ENCODE peak calls at places on chromosomes 1 and 21, in nine cellular contexts. Z is tibial nerve, O is uterus, R is GM23248, D is cardiac muscle cell, G is heart left ventricle, W is IMR-90, C is esophagus squamous epithelium, L is fibroblast of lung. S is an unnamed sample. For H3K36me3, the result is how much of the 10 kb centered on the place peaks cover.

GRCh38 chr21:42678618-42679295 is 25.3 kb downstream of the PDE9A start:
- DNase-seq in O (no peak), D (no peak), G (no peak), C (no peak), W (no peak), R (no peak), L (no peak), Z (no peak), S (no peak)

GRCh38 chr1:23673086-23673813 is 18.4 kb upstream of the RPL11 start:
- DNase-seq in L (peak), W (peak), D (peak), O (no peak), Z (no peak), C (no peak), R (peak), G (no peak), S (no peak)

GRCh38 chr1:169078163-169078883 is 28.2 kb upstream of the ATP1B1 start:
- DNase-seq in W (no peak), R (no peak), G (no peak), L (no peak), C (no peak), Z (no peak), O (no peak), D (no peak), S (no peak)

GRCh38 chr1:200296091-200296661 is 113.7 kb downstream of the ZNF281 start:
- DNase-seq in D (no peak), W (no peak), R (no peak), Z (no peak), C (no peak), G (no peak), L (no peak), O (no peak), S (no peak)

GRCh38 chr1:206002160-206002559 is 1.0 kb downstream of the RAB7B start:
- DNase-seq in O (no peak), G (no peak), R (peak), Z (no peak), W (no peak), L (no peak), D (no peak), C (no peak), S (no peak)

GRCh38 chr1:8807004-8807403 is 10.4 kb downstream of the RERE start:
- DNase-seq in D (no peak), G (no peak), L (no peak), R (no peak), Z (no peak), C (no peak), O (no peak), W (no peak), S (no peak)

GRCh38 chr1:156666862-156667609 is 10.2 kb downstream of the NES start:
- DNase-seq in W (no peak), L (peak), C (no peak), D (no peak), G (no peak), R (peak), Z (no peak), O (peak), S (no peak)

GRCh38 chr1:180311011-180311730 is 81.1 kb downstream of the LHX4 start:
- DNase-seq in D (no peak), R (peak), O (no peak), G (no peak), C (no peak), L (peak), W (peak), Z (no peak), S (peak)

GRCh38 chr21:43365611-43366426 is 61.1 kb downstream of the SIK1 start:
- DNase-seq in G (no peak), W (no peak), R (no peak), O (no peak), C (no peak), L (no peak), D (no peak), Z (no peak), S (no peak)

GRCh38 chr1:39901486-39902120 is at the start of gene MYCL:
- DNase-seq in C (no peak), D (peak), G (peak), L (peak), W (peak), R (peak), O (peak), Z (peak), S (no peak)

GRCh38 chr1:240352769-240353168 is 259.2 kb downstream of the GREM2 start:
- DNase-seq in R (peak), L (peak), C (no peak), W (peak), G (no peak), D (no peak), Z (no peak), O (peak), S (no peak)

GRCh38 chr21:42179316-42179715 is 39.6 kb upstream of the ABCG1 start:
- DNase-seq in O (no peak), C (no peak), D (no peak), L (no peak), W (no peak), G (no peak), R (no peak), Z (no peak), S (no peak)

GRCh38 chr1:242556276-242556675 is 31.8 kb upstream of the PLD5 start:
- DNase-seq in O (no peak), L (no peak), W (no peak), Z (no peak), R (no peak), D (no peak), G (no peak), C (no peak), S (no peak)

GRCh38 chr1:171188388-171189266 is 3.5 kb downstream of the FMO2 start:
- DNase-seq in C (no peak), Z (no peak), R (peak), W (peak), L (peak), O (peak), G (peak), D (peak), S (peak)

GRCh38 chr1:212683357-212683722 is 16.3 kb downstream of the BATF3 start:
- DNase-seq in R (no peak), C (no peak), L (no peak), G (no peak), Z (no peak), D (no peak), O (no peak), W (no peak), S (no peak)

GRCh38 chr21:35343046-35343816 is 294.1 kb upstream of the RUNX1 start:
- DNase-seq in W (peak), C (no peak), D (no peak), O (no peak), R (no peak), L (peak), G (no peak), Z (no peak), S (no peak)

GRCh38 chr1:167563579-167564246 is 10.2 kb upstream of the CREG1 start:
- DNase-seq in Z (no peak), R (no peak), W (no peak), O (no peak), G (no peak), L (no peak), C (no peak), D (peak), S (no peak)

GRCh38 chr1:19028110-19028509 is 71.6 kb upstream of the IFFO2 start:
- DNase-seq in W (no peak), Z (no peak), R (no peak), D (no peak), L (no peak), O (no peak), G (no peak), C (no peak), S (no peak)

GRCh38 chr1:95301614-95302013 is 67.6 kb downstream of the RWDD3 start:
- DNase-seq in O (no peak), Z (no peak), L (no peak), R (no peak), W (no peak), G (no peak), D (no peak), C (no peak), S (no peak)

GRCh38 chr1:201536542-201536941 is 2.4 kb upstream of the NAV1 start:
- DNase-seq in W (peak), Z (peak), D (no peak), L (peak), R (peak), G (no peak), C (no peak), O (peak), S (no peak)

GRCh38 chr21:35072960-35073359 is 23.9 kb upstream of the RUNX1 start:
- DNase-seq in Z (no peak), L (no peak), W (peak), G (peak), D (no peak), C (no peak), R (peak), O (no peak), S (no peak)

GRCh38 chr1:43979528-43980254 is 681 bp downstream of the B4GALT2 start:
- DNase-seq in Z (no peak), D (peak), C (no peak), W (peak), R (peak), O (peak), G (peak), L (peak), S (no peak)

GRCh38 chr1:153192697-153193096 is 10.5 kb upstream of the LELP1 start:
- DNase-seq in O (no peak), L (no peak), G (no peak), R (peak), Z (no peak), D (peak), C (no peak), W (no peak), S (no peak)

GRCh38 chr1:243917177-243917862 is 67.3 kb upstream of the AKT3 start:
- DNase-seq in R (peak), D (peak), O (peak), L (peak), W (peak), Z (no peak), C (no peak), G (peak), S (no peak)

GRCh38 chr1:98049370-98050115 is 128.7 kb upstream of the DPYD start:
- DNase-seq in W (peak), L (peak), G (no peak), Z (no peak), O (no peak), C (no peak), D (peak), R (peak), S (no peak)

GRCh38 chr21:41632748-41633475 is 125.0 kb upstream of the TMPRSS2 start:
- DNase-seq in W (no peak), R (no peak), O (no peak), C (no peak), L (no peak), Z (no peak), D (no peak), G (no peak), S (no peak)

GRCh38 chr21:16651956-16652355 is 860.9 kb upstream of the CXADR start:
- DNase-seq in R (no peak), W (no peak), L (no peak), G (no peak), Z (no peak), C (no peak), O (no peak), D (no peak), S (no peak)

GRCh38 chr21:29233611-29234540 is 64.8 kb upstream of the BACH1 start:
- DNase-seq in R (no peak), G (no peak), L (no peak), D (no peak), Z (no peak), W (no peak), C (no peak), O (no peak), S (no peak)

GRCh38 chr1:44558883-44559282 is 115.4 kb downstream of the TMEM53 start:
- DNase-seq in L (no peak), Z (no peak), C (no peak), O (no peak), R (no peak), D (no peak), G (no peak), W (no peak), S (no peak)

GRCh38 chr1:118926261-118926660 is 61.9 kb downstream of the TBX15 start:
- DNase-seq in L (no peak), G (no peak), C (no peak), D (no peak), R (no peak), W (no peak), O (no peak), Z (no peak), S (no peak)

GRCh38 chr1:241846862-241847539 is 1.0 kb upstream of the EXO1 start:
- DNase-seq in D (no peak), L (no peak), G (no peak), O (no peak), C (no peak), W (no peak), Z (no peak), R (no peak), S (no peak)

GRCh38 chr1:26092422-26092821 is 19.2 kb upstream of the PDIK1L start:
- DNase-seq in G (no peak), D (no peak), Z (no peak), L (no peak), O (no peak), W (no peak), R (no peak), C (no peak), S (no peak)

GRCh38 chr1:61274979-61275378 is 192.6 kb downstream of the NFIA start:
- DNase-seq in R (no peak), Z (no peak), L (no peak), C (no peak), D (no peak), O (no peak), W (no peak), G (no peak), S (no peak)

GRCh38 chr1:61049850-61050540 is 32.4 kb upstream of the NFIA start:
- DNase-seq in R (peak), L (peak), C (peak), W (peak), G (peak), O (peak), D (peak), Z (peak), S (peak)

GRCh38 chr1:157157481-157158190 is 19.4 kb upstream of the ETV3 start:
- DNase-seq in L (peak), G (no peak), D (no peak), W (peak), R (peak), O (no peak), C (no peak), Z (no peak), S (no peak)

DNA sequence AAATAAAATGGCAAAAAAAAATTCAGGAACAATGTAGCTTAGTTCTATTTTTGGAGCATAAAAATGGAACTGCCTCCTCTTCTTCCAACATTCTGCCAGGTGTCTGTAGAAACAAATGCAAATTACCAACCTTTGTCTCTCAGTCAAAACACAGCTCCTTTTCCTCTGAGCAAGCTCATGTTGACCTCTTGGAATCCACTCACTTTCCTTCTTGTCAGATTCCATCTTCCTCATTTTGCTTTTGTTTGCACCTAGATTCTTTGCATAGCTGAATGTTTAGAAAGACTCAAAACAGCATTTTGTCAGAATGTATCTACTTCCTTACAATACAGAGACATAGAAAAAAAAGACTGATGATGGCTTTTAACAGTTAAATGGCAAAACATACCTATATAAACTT is 178.2 kb downstream of the ADGRL2 start:
- DNase-seq in D (no peak), G (no peak), Z (no peak), O (no peak), W (no peak), L (peak), R (no peak), C (no peak), S (no peak)
- H3K36me3 ChIP-seq in D (under half), G (under half), Z (under half), O (under half), W (under half), L (under half), R (under half), C (under half), S (under half)

GRCh38 chr1:114453361-114453784 is 57.6 kb downstream of the TRIM33 start:
- DNase-seq in G (no peak), W (no peak), C (no peak), Z (no peak), L (no peak), R (no peak), O (no peak), D (no peak), S (no peak)

DNA sequence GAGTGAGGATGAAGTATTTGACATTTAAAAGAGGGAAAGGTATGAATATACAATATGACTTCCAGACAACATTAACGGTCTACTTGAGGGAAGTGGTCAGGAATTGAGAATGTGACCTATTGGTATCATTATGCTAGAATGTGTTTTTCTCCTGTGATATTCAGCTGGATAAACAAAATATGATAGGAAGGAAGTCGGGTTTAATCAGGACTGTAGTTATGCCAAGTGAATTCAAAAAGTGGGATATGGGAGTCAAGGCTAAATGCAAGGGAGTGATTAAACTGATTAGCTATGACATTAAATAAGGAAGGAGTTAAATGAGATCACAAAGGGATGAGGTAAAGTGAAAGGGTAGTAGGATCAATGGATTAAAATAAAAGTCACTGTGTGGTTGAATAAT is 62.6 kb downstream of the TRIM33 start:
- DNase-seq in O (no peak), D (no peak), Z (no peak), L (no peak), C (no peak), W (no peak), R (no peak), G (no peak), S (no peak)
- H3K36me3 ChIP-seq in O (under half), D (under half), Z (under half), L (under half), C (under half), W (under half), R (under half), G (under half), S (under half)

DNA sequence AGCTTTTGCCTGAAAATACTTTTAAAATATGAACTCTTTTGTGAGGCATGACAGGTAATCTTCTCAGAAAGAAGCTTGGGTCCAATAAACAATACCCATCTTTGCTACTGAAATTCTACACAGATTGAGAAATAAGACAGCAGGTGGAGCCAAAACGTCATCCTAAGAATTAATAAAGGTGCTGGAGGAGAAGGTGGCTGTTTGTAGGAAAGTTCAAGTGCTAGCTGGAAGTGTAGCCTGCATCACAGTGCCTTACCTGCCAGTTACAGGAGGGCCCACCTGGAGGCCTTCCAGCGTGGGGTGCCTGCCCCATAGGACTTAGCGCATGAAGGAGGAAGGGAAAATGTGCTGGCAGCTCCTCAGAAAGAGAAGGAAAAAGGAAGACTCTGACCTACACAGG is 93.7 kb downstream of the TTC3 start:
- DNase-seq in R (no peak), W (no peak), Z (no peak), O (no peak), G (no peak), D (peak), L (no peak), C (no peak), S (no peak)
- H3K36me3 ChIP-seq in R (half or more), W (under half), Z (under half), O (under half), G (half or more), D (half or more), L (under half), C (under half), S (under half)

GRCh38 chr1:41294213-41294612 is 52.1 kb upstream of the SCMH1 start:
- DNase-seq in R (no peak), G (no peak), W (no peak), L (no peak), C (no peak), Z (no peak), O (no peak), D (no peak), S (no peak)
- H3K36me3 ChIP-seq in R (under half), G (under half), W (under half), L (under half), C (under half), Z (under half), O (under half), D (under half), S (under half)